ENCODE peak calls at places on chromosomes 11 and 22, in seven cellular contexts. U is naive thymus-derived CD4-positive, alpha-beta T cell; L is A549; W is osteoblast; I is stomach; T is lung; O is CD4-positive, alpha-beta T cell. P is an unnamed sample. For H3K9me3, the result is how much of the 10 kb centered on the place peaks cover.

GRCh38 chr11:26188559-26188958 is 143.4 kb upstream of the ANO3 start:
- DNase-seq in I (no peak), W (peak), U (no peak), L (no peak), T (no peak), O (no peak), P (no peak)

GRCh38 chr11:83097671-83098070 is 26.0 kb upstream of the RAB30 start:
- DNase-seq in O (no peak), I (no peak), U (no peak), W (peak), L (no peak), T (no peak), P (no peak)

GRCh38 chr22:29195964-29196666 is 9.6 kb upstream of the EMID1 start:
- DNase-seq in T (no peak), L (no peak), W (no peak), O (no peak), I (no peak), U (no peak), P (no peak)

GRCh38 chr11:114059984-114060401 is 482 bp downstream of the ZBTB16 start:
- DNase-seq in L (peak), W (no peak), U (peak), T (no peak), O (no peak), I (peak), P (no peak)

GRCh38 chr11:295351-296205 is 3.7 kb downstream of the IFITM5 start:
- DNase-seq in T (no peak), U (no peak), L (no peak), W (peak), O (no peak), I (no peak), P (peak)

GRCh38 chr22:31102441-31103081 is 4.8 kb downstream of the SELENOM start:
- DNase-seq in L (peak), O (no peak), W (peak), U (no peak), I (peak), T (no peak), P (no peak)

GRCh38 chr11:130816941-130817607 is 99.2 kb downstream of the SNX19 start:
- DNase-seq in W (no peak), I (no peak), U (no peak), O (no peak), T (no peak), L (no peak), P (no peak)

GRCh38 chr22:36795633-36796032 is 19.7 kb upstream of the IFT27 start:
- DNase-seq in L (no peak), U (no peak), O (no peak), I (no peak), W (peak), T (no peak), P (no peak)

DNA sequence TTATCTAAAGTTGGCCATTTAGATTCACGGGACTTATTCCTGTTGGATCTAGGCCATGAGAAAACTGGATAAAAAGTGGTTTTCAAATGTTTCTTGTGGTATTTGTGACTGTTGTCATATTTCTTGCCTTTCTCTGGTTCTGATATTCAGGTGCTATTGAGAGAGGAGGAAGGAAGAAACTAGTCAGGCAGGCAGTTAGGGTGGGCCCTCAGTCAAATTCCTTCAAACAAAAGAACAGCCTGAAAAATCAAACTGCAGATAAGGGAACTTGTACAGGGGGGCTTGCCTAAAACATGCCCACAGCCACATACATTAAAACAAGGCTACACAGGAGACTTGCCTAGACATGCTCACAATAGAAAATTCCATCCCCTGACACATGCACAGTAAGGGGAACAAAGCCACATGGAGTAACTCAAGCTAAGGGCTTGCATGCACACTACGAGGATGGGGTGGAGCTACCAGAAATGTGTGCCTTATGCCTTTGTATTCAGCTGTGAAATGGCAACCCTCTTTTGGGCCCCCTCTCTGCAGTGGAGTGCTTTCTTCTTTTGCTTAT is 18.2 kb downstream of the NCR3LG1 start:
- DNase-seq in U (no peak), I (no peak), O (no peak), W (no peak), L (no peak), T (no peak), P (no peak)
- H3K9me3 ChIP-seq in U (under half), I (half or more), O (under half), W (under half), L (under half), T (under half), P (under half)

GRCh38 chr22:48803171-48803992 is 1024.3 kb downstream of the BRD1 start:
- DNase-seq in O (no peak), I (no peak), T (no peak), W (peak), L (no peak), U (no peak), P (no peak)

GRCh38 chr22:48802576-48802975 is 1025.1 kb downstream of the BRD1 start:
- DNase-seq in U (no peak), W (peak), I (no peak), O (no peak), T (no peak), L (no peak), P (no peak)

GRCh38 chr22:48799227-48799970 is 1028.3 kb downstream of the BRD1 start:
- DNase-seq in O (no peak), T (no peak), W (no peak), I (no peak), U (no peak), L (no peak), P (no peak)

GRCh38 chr22:48800036-48800885 is 1027.4 kb downstream of the BRD1 start:
- DNase-seq in L (no peak), U (no peak), W (peak), T (no peak), I (no peak), O (no peak), P (no peak)

DNA sequence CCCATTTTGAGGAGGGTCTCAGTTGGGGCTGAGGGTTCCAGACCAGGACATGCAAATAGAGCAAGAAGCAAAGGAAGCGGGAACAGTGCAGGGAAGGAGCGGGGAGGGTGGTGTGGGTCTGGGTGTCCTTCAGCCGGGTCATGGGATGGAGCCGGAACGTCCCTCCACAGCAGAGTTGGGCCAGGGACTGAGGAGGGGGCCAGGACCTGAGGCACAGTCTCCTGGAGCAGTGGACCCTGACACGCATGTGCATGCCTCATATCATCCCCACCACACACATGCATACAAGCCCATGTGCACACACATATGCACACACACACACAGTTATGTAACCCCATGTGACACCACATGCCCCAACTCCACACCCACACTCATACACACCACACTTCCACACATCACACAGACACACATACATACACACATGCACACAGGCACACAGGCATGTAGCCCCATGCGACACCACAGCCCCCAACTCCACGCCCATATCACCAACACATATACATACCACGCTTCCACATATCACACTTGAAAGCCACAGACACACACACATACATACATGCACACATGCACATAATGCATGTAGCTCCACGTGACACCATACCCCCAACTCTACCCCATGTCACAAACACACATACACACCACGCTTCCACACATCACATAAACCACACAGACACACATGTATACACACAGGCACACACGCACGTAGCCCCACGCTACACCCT is 1026.6 kb downstream of the BRD1 start:
- DNase-seq in T (no peak), U (no peak), W (peak), L (no peak), I (no peak), O (no peak), P (no peak)
- H3K9me3 ChIP-seq in T (under half), U (under half), W (under half), L (under half), I (under half), O (under half), P (under half)

GRCh38 chr22:47401976-47402770 is 639.7 kb downstream of the TBC1D22A start:
- DNase-seq in L (no peak), T (no peak), O (no peak), U (no peak), W (peak), I (no peak), P (no peak)

GRCh38 chr22:47400701-47401591 is 638.5 kb downstream of the TBC1D22A start:
- DNase-seq in T (no peak), W (peak), L (no peak), O (no peak), U (no peak), I (no peak), P (no peak)

GRCh38 chr22:47406180-47406723 is 643.8 kb downstream of the TBC1D22A start:
- DNase-seq in W (peak), L (no peak), T (no peak), I (no peak), U (no peak), O (no peak), P (no peak)

GRCh38 chr22:47401592-47401898 is 639.1 kb downstream of the TBC1D22A start:
- DNase-seq in L (no peak), U (no peak), O (no peak), W (no peak), I (no peak), T (no peak), P (no peak)

DNA sequence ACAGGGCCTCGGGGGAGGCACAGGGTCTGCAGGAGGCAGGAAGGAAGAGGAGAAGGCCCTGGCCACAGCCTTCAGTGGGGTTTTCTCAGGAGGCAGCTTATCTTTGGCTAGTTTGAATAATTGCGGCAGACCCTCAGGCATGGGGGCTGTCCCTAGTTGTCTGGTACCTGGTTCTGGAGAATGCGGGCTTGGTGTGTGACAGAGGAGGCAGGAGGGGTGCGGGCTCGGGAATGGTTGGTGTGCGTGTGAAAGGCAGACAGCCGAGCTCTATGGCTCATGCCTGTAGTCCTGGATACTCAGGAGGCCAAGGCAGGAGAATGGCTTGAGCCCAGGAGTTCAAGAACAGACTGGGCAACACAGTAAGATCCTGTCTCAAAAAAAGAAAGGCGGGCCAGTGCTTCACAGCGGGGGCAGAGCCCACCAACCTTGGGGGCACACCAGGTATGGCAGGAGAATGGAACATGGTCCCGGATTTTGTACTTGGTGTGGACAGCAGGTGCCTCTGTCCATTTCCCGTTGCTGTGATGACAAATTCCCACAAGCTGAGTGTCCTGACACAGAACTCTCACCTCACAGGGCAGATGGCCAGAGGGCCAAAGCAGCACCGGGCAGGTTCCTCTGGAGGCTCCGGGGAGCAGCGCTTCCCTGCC is 640.6 kb downstream of the TBC1D22A start:
- DNase-seq in U (no peak), O (no peak), I (no peak), T (no peak), W (peak), L (no peak), P (no peak)
- H3K9me3 ChIP-seq in U (under half), O (under half), I (under half), T (under half), W (under half), L (under half), P (under half)

DNA sequence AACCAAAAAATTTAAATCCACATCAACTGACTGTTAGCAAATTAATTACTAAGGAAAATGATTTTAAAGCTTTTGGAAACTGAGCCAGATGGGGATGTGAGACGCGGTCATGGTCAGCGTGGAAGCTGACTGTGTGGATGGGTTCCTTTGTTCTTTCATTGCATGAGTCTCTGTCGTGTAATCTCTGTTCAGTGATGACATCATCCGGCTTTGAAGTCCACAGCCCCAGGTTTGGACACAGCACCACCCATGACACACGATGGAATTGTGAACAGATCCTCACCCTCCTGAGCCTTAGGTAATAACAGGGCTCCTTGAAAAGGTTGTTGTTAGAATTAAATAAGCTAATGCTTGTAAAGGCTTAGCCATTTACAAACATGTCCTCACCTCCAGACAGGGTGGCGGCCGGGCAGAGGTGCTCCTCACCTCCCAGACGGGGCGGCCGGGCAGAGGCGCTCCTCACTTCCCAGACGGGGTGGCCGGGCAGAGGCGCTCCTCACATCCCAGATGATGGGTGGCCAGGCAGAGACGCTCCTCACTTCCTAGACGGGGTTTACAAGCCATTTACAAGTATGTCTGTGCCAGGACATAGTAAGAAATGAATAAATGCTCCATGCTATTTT is 677.3 kb downstream of the TBC1D22A start:
- DNase-seq in T (no peak), W (no peak), L (no peak), U (no peak), O (no peak), I (no peak), P (no peak)
- H3K9me3 ChIP-seq in T (under half), W (under half), L (under half), U (under half), O (under half), I (under half), P (under half)

GRCh38 chr22:49013707-49014106 is 814.0 kb downstream of the BRD1 start:
- DNase-seq in W (no peak), I (peak), T (no peak), O (no peak), L (no peak), U (no peak), P (no peak)

GRCh38 chr22:49010901-49011300 is 816.8 kb downstream of the BRD1 start:
- DNase-seq in U (no peak), L (no peak), W (peak), T (no peak), I (peak), O (no peak), P (no peak)

GRCh38 chr22:49011769-49012598 is 815.7 kb downstream of the BRD1 start:
- DNase-seq in O (no peak), U (no peak), L (no peak), W (peak), I (peak), T (no peak), P (no peak)

GRCh38 chr22:49011379-49011768 is 816.3 kb downstream of the BRD1 start:
- DNase-seq in L (no peak), U (no peak), O (no peak), W (peak), I (peak), T (no peak), P (no peak)

DNA sequence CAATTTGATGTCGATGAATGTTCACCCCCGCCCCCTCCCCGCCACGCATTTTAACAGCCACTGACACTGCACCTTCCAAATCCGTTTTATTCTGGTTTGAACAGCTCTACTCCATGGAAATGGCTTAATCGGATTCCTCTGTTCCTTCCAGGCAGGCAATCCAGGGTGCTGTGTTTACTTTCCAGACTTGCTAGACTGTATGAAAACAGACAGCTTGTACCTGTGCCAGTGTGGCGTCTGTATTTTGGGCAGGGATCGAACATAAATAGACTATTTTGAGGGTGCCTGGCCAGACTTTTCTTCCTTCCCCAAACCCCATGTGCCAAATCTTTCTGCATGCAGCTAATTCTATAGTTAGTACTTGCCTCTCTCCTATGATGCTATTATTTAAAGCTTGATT is 815.0 kb downstream of the BRD1 start:
- DNase-seq in T (no peak), I (no peak), W (peak), U (no peak), L (no peak), O (no peak), P (no peak)
- H3K9me3 ChIP-seq in T (under half), I (under half), W (under half), U (under half), L (under half), O (under half), P (under half)

P was measured in T-helper 17 cell.